ENCODE peak calls at places on chromosomes 7 and 10, in nine cellular contexts. One of them, this sample, is unnamed.

GRCh38 chr7:148912758-148913541 is 28.9 kb upstream of the EZH2 start:
- DNase-seq in breast epithelium: no peak
- DNase-seq in body of pancreas: no peak
- DNase-seq in HCT116: peak; percentile 27
- DNase-seq in esophagus squamous epithelium: no peak
- DNase-seq in NB4: no peak
- DNase-seq in right lobe of liver: no peak
- DNase-seq in HepG2: no peak
- DNase-seq in H54: no peak
- DNase-seq in this sample: no peak

GRCh38 chr10:130194194-130194990 is 58.2 kb downstream of the GLRX3 start:
- DNase-seq in breast epithelium: no peak
- DNase-seq in body of pancreas: no peak
- DNase-seq in HCT116: no peak
- DNase-seq in esophagus squamous epithelium: no peak
- DNase-seq in NB4: no peak
- DNase-seq in right lobe of liver: no peak
- DNase-seq in HepG2: no peak
- DNase-seq in H54: no peak
- DNase-seq in this sample: no peak

GRCh38 chr7:115004121-115004520 is 82.2 kb downstream of the MDFIC start:
- DNase-seq in breast epithelium: no peak
- DNase-seq in body of pancreas: no peak
- DNase-seq in HCT116: no peak
- DNase-seq in esophagus squamous epithelium: no peak
- DNase-seq in NB4: no peak
- DNase-seq in right lobe of liver: no peak
- DNase-seq in HepG2: no peak
- DNase-seq in H54: no peak
- DNase-seq in this sample: no peak

GRCh38 chr7:26495569-26495968 is 203.9 kb downstream of the SNX10 start:
- DNase-seq in breast epithelium: no peak
- DNase-seq in body of pancreas: no peak
- DNase-seq in HCT116: no peak
- DNase-seq in esophagus squamous epithelium: no peak
- DNase-seq in NB4: no peak
- DNase-seq in right lobe of liver: no peak
- DNase-seq in HepG2: no peak
- DNase-seq in H54: no peak
- DNase-seq in this sample: no peak

GRCh38 chr10:7260912-7261700 is 149.7 kb downstream of the SFMBT2 start:
- DNase-seq in breast epithelium: no peak
- DNase-seq in body of pancreas: no peak
- DNase-seq in HCT116: no peak
- DNase-seq in esophagus squamous epithelium: no peak
- DNase-seq in NB4: peak; percentile 36
- DNase-seq in right lobe of liver: no peak
- DNase-seq in HepG2: no peak
- DNase-seq in H54: peak; percentile 19
- DNase-seq in this sample: no peak

GRCh38 chr10:132309879-132310591 is 2.3 kb upstream of the STK32C start:
- DNase-seq in breast epithelium: peak; percentile 48
- DNase-seq in body of pancreas: no peak
- DNase-seq in HCT116: no peak
- DNase-seq in esophagus squamous epithelium: no peak
- DNase-seq in NB4: no peak
- DNase-seq in right lobe of liver: no peak
- DNase-seq in HepG2: no peak
- DNase-seq in H54: no peak
- DNase-seq in this sample: no peak

GRCh38 chr10:48470893-48471805 is 133.7 kb downstream of the ARHGAP22 start:
- DNase-seq in breast epithelium: peak; percentile 25
- DNase-seq in body of pancreas: peak; percentile 7
- DNase-seq in HCT116: no peak
- DNase-seq in esophagus squamous epithelium: no peak
- DNase-seq in NB4: peak; percentile 27
- DNase-seq in right lobe of liver: no peak
- DNase-seq in HepG2: no peak
- DNase-seq in H54: peak; percentile 42
- DNase-seq in this sample: no peak

GRCh38 chr7:22400150-22400814 is 43.3 kb upstream of the RAPGEF5 start:
- DNase-seq in breast epithelium: no peak
- DNase-seq in body of pancreas: no peak
- DNase-seq in HCT116: no peak
- DNase-seq in esophagus squamous epithelium: no peak
- DNase-seq in NB4: no peak
- DNase-seq in right lobe of liver: no peak
- DNase-seq in HepG2: no peak
- DNase-seq in H54: no peak
- DNase-seq in this sample: no peak

GRCh38 chr7:6579446-6579845 is 2.2 kb downstream of the ZDHHC4 start:
- DNase-seq in breast epithelium: no peak
- DNase-seq in body of pancreas: no peak
- DNase-seq in HCT116: no peak
- DNase-seq in esophagus squamous epithelium: no peak
- DNase-seq in NB4: peak; percentile 84
- DNase-seq in right lobe of liver: no peak
- DNase-seq in HepG2: peak; percentile 23
- DNase-seq in H54: no peak
- DNase-seq in this sample: no peak

GRCh38 chr10:95517536-95518454 is 43.4 kb downstream of the SORBS1 start:
- DNase-seq in breast epithelium: no peak
- DNase-seq in body of pancreas: peak; percentile 77
- DNase-seq in HCT116: no peak
- DNase-seq in esophagus squamous epithelium: no peak
- DNase-seq in NB4: no peak
- DNase-seq in right lobe of liver: no peak
- DNase-seq in HepG2: peak; percentile 70
- DNase-seq in H54: peak; percentile 78
- DNase-seq in this sample: peak; percentile 87

GRCh38 chr10:126640391-126640790 is 30.1 kb downstream of the C10orf90 start:
- DNase-seq in breast epithelium: no peak
- DNase-seq in body of pancreas: no peak
- DNase-seq in HCT116: no peak
- DNase-seq in esophagus squamous epithelium: no peak
- DNase-seq in NB4: peak; percentile 17
- DNase-seq in right lobe of liver: no peak
- DNase-seq in HepG2: no peak
- DNase-seq in H54: peak; percentile 6
- DNase-seq in this sample: peak; percentile 45

GRCh38 chr10:12534824-12535223 is 185.5 kb downstream of the CAMK1D start:
- DNase-seq in breast epithelium: no peak
- DNase-seq in body of pancreas: peak; percentile 37
- DNase-seq in HCT116: no peak
- DNase-seq in esophagus squamous epithelium: no peak
- DNase-seq in NB4: peak; percentile 7
- DNase-seq in right lobe of liver: no peak
- DNase-seq in HepG2: no peak
- DNase-seq in H54: no peak
- DNase-seq in this sample: peak; percentile 17

GRCh38 chr10:77699080-77699645 is 61.6 kb upstream of the KCNMA1 start:
- DNase-seq in breast epithelium: no peak
- DNase-seq in body of pancreas: no peak
- DNase-seq in HCT116: no peak
- DNase-seq in esophagus squamous epithelium: no peak
- DNase-seq in NB4: no peak
- DNase-seq in right lobe of liver: no peak
- DNase-seq in HepG2: no peak
- DNase-seq in H54: no peak
- DNase-seq in this sample: no peak

GRCh38 chr7:18421297-18422004 is 74.1 kb upstream of the HDAC9 start:
- DNase-seq in breast epithelium: no peak
- DNase-seq in body of pancreas: no peak
- DNase-seq in HCT116: no peak
- DNase-seq in esophagus squamous epithelium: no peak
- DNase-seq in NB4: peak; percentile 5
- DNase-seq in right lobe of liver: no peak
- DNase-seq in HepG2: no peak
- DNase-seq in H54: no peak
- DNase-seq in this sample: no peak

GRCh38 chr10:8044908-8045727 is 9.4 kb upstream of the GATA3 start:
- DNase-seq in breast epithelium: no peak
- DNase-seq in body of pancreas: no peak
- DNase-seq in HCT116: no peak
- DNase-seq in esophagus squamous epithelium: no peak
- DNase-seq in NB4: no peak
- DNase-seq in right lobe of liver: peak; percentile 35
- DNase-seq in HepG2: no peak
- DNase-seq in H54: no peak
- DNase-seq in this sample: no peak

GRCh38 chr10:130380056-130380455 is 243.9 kb downstream of the GLRX3 start:
- DNase-seq in breast epithelium: no peak
- DNase-seq in body of pancreas: no peak
- DNase-seq in HCT116: no peak
- DNase-seq in esophagus squamous epithelium: no peak
- DNase-seq in NB4: no peak
- DNase-seq in right lobe of liver: no peak
- DNase-seq in HepG2: no peak
- DNase-seq in H54: no peak
- DNase-seq in this sample: no peak

GRCh38 chr10:5573968-5574641 is 49.3 kb downstream of the CALML3 start:
- DNase-seq in breast epithelium: no peak
- DNase-seq in body of pancreas: no peak
- DNase-seq in HCT116: no peak
- DNase-seq in esophagus squamous epithelium: no peak
- DNase-seq in NB4: no peak
- DNase-seq in right lobe of liver: peak; percentile 29
- DNase-seq in HepG2: no peak
- DNase-seq in H54: no peak
- DNase-seq in this sample: no peak

GRCh38 chr10:103682042-103682441 is 173.3 kb downstream of the SH3PXD2A start:
- DNase-seq in breast epithelium: no peak
- DNase-seq in body of pancreas: no peak
- DNase-seq in HCT116: no peak
- DNase-seq in esophagus squamous epithelium: no peak
- DNase-seq in NB4: no peak
- DNase-seq in right lobe of liver: no peak
- DNase-seq in HepG2: no peak
- DNase-seq in H54: no peak
- DNase-seq in this sample: no peak

GRCh38 chr7:102286237-102287081 is at the start of gene SH2B2:
- DNase-seq in breast epithelium: no peak
- DNase-seq in body of pancreas: peak; percentile 67
- DNase-seq in HCT116: no peak
- DNase-seq in esophagus squamous epithelium: no peak
- DNase-seq in NB4: peak; percentile 95
- DNase-seq in right lobe of liver: peak; percentile 80
- DNase-seq in HepG2: peak; percentile 53
- DNase-seq in H54: peak; percentile 61
- DNase-seq in this sample: peak; percentile 74
- TF ChIP-seq POLR2A in breast epithelium: peak; percentile 25
- TF ChIP-seq POLR2A in body of pancreas: peak; percentile 34
- TF ChIP-seq POLR2A in HCT116: peak; percentile 58
- TF ChIP-seq POLR2A in esophagus squamous epithelium: no peak
- TF ChIP-seq POLR2A in NB4: peak; percentile 87
- TF ChIP-seq POLR2A in right lobe of liver: peak; percentile 67
- TF ChIP-seq POLR2A in HepG2: peak; percentile 28
- TF ChIP-seq POLR2A in H54: peak; percentile 41
- TF ChIP-seq POLR2A in this sample: no peak

GRCh38 chr10:119165171-119166110 is at the start of gene SFXN4:
- DNase-seq in breast epithelium: peak; percentile 62
- DNase-seq in body of pancreas: peak; percentile 77
- DNase-seq in HCT116: peak; percentile 44
- DNase-seq in esophagus squamous epithelium: peak; percentile 36
- DNase-seq in NB4: peak; percentile 87
- DNase-seq in right lobe of liver: peak; percentile 92
- DNase-seq in HepG2: peak; percentile 63
- DNase-seq in H54: peak; percentile 60
- DNase-seq in this sample: peak; percentile 86
- TF ChIP-seq POLR2A in breast epithelium: no peak
- TF ChIP-seq POLR2A in body of pancreas: peak; percentile 64
- TF ChIP-seq POLR2A in HCT116: peak; percentile 55
- TF ChIP-seq POLR2A in esophagus squamous epithelium: peak; percentile 64
- TF ChIP-seq POLR2A in NB4: peak; percentile 82
- TF ChIP-seq POLR2A in right lobe of liver: peak; percentile 76
- TF ChIP-seq POLR2A in HepG2: peak; percentile 60
- TF ChIP-seq POLR2A in H54: peak; percentile 40
- TF ChIP-seq POLR2A in this sample: peak; percentile 72

GRCh38 chr7:94962661-94963060 is 55.3 kb downstream of the PPP1R9A start:
- DNase-seq in breast epithelium: no peak
- DNase-seq in body of pancreas: no peak
- DNase-seq in HCT116: no peak
- DNase-seq in esophagus squamous epithelium: no peak
- DNase-seq in NB4: no peak
- DNase-seq in right lobe of liver: no peak
- DNase-seq in HepG2: no peak
- DNase-seq in H54: no peak
- DNase-seq in this sample: no peak

GRCh38 chr7:94955807-94956206 is 48.4 kb downstream of the PPP1R9A start:
- DNase-seq in breast epithelium: no peak
- DNase-seq in body of pancreas: no peak
- DNase-seq in HCT116: no peak
- DNase-seq in esophagus squamous epithelium: no peak
- DNase-seq in NB4: no peak
- DNase-seq in right lobe of liver: no peak
- DNase-seq in HepG2: no peak
- DNase-seq in H54: no peak
- DNase-seq in this sample: no peak

DNA sequence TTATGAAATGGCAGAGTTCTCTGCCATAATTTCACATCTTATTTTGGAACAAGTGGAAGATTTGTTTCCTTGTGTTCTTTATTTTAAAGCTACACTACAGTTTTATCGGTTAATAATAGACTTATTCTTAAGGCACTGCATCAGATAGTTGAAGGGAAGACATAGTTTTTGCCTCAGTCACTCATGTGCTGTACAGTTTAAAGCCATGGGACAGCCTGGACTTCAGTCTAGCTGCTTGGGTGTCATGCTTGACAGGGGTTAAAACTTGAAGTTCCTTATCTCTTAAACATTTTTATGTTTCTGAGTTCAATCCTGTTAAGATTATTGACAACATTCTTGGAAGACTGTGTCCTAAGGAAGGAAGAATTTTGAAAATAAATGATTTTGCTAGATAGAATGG is 49.6 kb downstream of the PPP1R9A start:
- DNase-seq in breast epithelium: no peak
- DNase-seq in body of pancreas: no peak
- DNase-seq in HCT116: no peak
- DNase-seq in esophagus squamous epithelium: no peak
- DNase-seq in NB4: no peak
- DNase-seq in right lobe of liver: no peak
- DNase-seq in HepG2: no peak
- DNase-seq in H54: no peak
- DNase-seq in this sample: no peak
- TF ChIP-seq POLR2A in breast epithelium: no peak
- TF ChIP-seq POLR2A in body of pancreas: no peak
- TF ChIP-seq POLR2A in HCT116: no peak
- TF ChIP-seq POLR2A in esophagus squamous epithelium: no peak
- TF ChIP-seq POLR2A in NB4: no peak
- TF ChIP-seq POLR2A in right lobe of liver: no peak
- TF ChIP-seq POLR2A in HepG2: no peak
- TF ChIP-seq POLR2A in H54: no peak
- TF ChIP-seq POLR2A in this sample: no peak

GRCh38 chr10:68955786-68956532 is at the start of gene DDX21:
- DNase-seq in breast epithelium: peak; percentile 87
- DNase-seq in body of pancreas: peak; percentile 86
- DNase-seq in HCT116: peak; percentile 88
- DNase-seq in esophagus squamous epithelium: peak; percentile 74
- DNase-seq in NB4: peak; percentile 97
- DNase-seq in right lobe of liver: peak; percentile 95
- DNase-seq in HepG2: peak; percentile 92
- DNase-seq in H54: peak; percentile 96
- DNase-seq in this sample: peak; percentile 93
- TF ChIP-seq POLR2A in breast epithelium: peak; percentile 59
- TF ChIP-seq POLR2A in body of pancreas: no peak
- TF ChIP-seq POLR2A in HCT116: peak; percentile 73
- TF ChIP-seq POLR2A in esophagus squamous epithelium: peak; percentile 22
- TF ChIP-seq POLR2A in NB4: peak; percentile 91
- TF ChIP-seq POLR2A in right lobe of liver: peak; percentile 87
- TF ChIP-seq POLR2A in HepG2: peak; percentile 87
- TF ChIP-seq POLR2A in H54: peak; percentile 86
- TF ChIP-seq POLR2A in this sample: peak; percentile 97

This sample was measured in erythroblast.